ENCODE peak calls at places on chromosome 18, in six cellular contexts. V is AG04449, X is WERI-Rb-1, L is BJ, H is body of pancreas, E is astrocyte of the spinal cord. I is an unnamed sample.

GRCh38 chr18:23643815-23644214 is 18.9 kb downstream of the ANKRD29 start:
- DNase-seq in V (no peak), X (no peak), L (no peak), H (no peak), E (no peak), I (no peak)

GRCh38 chr18:36374262-36374661 is 76.7 kb downstream of the FHOD3 start:
- DNase-seq in V (no peak), X (no peak), L (no peak), H (no peak), E (no peak), I (no peak)

GRCh38 chr18:30967701-30968100 is 74.8 kb downstream of the DSC3 start:
- DNase-seq in V (no peak), X (no peak), L (no peak), H (no peak), E (no peak), I (no peak)

GRCh38 chr18:11887305-11888262 is 20.5 kb downstream of the MPPE1 start:
- DNase-seq in V (no peak), X (no peak), L (no peak), H (no peak), E (no peak), I (no peak)

GRCh38 chr18:68152770-68153169 is 562.1 kb downstream of the TMX3 start:
- DNase-seq in V (no peak), X (no peak), L (no peak), H (no peak), E (no peak), I (no peak)

GRCh38 chr18:67651438-67651837 is 134.9 kb upstream of the DSEL start:
- DNase-seq in V (no peak), X (no peak), L (no peak), H (no peak), E (no peak), I (no peak)

GRCh38 chr18:78196280-78196679 is 783.3 kb upstream of the SALL3 start:
- DNase-seq in V (no peak), X (no peak), L (no peak), H (no peak), E (no peak), I (no peak)

GRCh38 chr18:59823611-59824195 is 76.1 kb upstream of the PMAIP1 start:
- DNase-seq in V (no peak), X (peak), L (no peak), H (peak), E (peak), I (peak)

GRCh38 chr18:11040823-11041712 is 108.3 kb downstream of the PIEZO2 start:
- DNase-seq in V (no peak), X (peak), L (no peak), H (peak), E (peak), I (peak)

GRCh38 chr18:3453540-3454364 is 3.8 kb downstream of the TGIF1 start:
- DNase-seq in V (peak), X (no peak), L (peak), H (peak), E (peak), I (peak)

GRCh38 chr18:3452750-3453539 is 3.0 kb downstream of the TGIF1 start:
- DNase-seq in V (no peak), X (no peak), L (no peak), H (no peak), E (peak), I (no peak)

GRCh38 chr18:3450358-3451107 is 561 bp downstream of the TGIF1 start:
- DNase-seq in V (no peak), X (no peak), L (no peak), H (peak), E (peak), I (no peak)

GRCh38 chr18:3451166-3451988 is 1.4 kb downstream of the TGIF1 start:
- DNase-seq in V (no peak), X (peak), L (peak), H (peak), E (peak), I (peak)

DNA sequence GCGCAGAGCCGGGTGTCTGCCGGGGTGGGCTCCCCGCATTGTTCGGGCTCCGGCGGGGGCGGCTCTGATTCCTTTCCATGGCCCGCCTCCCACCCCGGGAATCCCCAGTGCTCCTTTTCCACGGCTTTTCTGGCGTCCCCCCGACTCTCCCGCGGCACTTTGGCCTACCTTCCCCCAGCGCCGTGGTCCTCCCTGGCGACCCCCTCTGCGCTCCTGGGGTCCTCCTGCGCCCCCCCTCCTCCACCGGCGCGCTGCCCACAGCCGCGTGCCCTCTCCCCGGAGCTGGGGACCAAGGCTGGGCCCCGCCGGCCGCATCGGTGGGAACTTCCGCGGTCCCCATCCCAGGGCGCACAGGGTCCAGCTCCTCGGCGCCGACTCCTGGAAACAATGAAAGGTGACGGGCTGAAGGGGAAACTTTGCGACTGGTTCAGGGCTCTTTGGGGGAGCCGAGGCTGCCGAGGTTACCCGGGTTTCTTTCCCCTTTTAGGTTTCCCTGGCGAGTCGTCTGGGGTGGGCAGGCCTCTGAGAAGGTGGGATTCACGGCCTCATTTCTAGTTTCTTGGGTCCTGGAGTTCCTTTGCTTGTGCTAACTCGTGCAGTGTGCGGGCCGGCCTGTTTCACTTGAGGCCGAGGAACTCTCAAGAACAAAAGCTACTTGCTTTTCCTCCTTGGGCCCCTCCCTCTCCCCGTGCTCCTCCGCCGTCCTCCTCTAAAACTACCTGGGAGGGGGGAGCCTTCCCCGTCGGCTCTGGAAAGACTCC is 2.2 kb downstream of the TGIF1 start:
- DNase-seq in V (no peak), X (peak), L (no peak), H (peak), E (peak), I (no peak)
- TF ChIP-seq CTCF in V (no peak), X (no peak), L (no peak), H (no peak), E (peak), I (no peak)

GRCh38 chr18:61833387-61833786 is 59.4 kb downstream of the RNF152 start:
- DNase-seq in V (peak), X (no peak), L (peak), H (no peak), E (peak), I (no peak)
- H3K4me3 ChIP-seq in V (no peak), X (no peak), L (no peak), H (no peak), E (no peak), I (no peak)

GRCh38 chr18:45339819-45340550 is 275.3 kb upstream of the SLC14A2 start:
- DNase-seq in V (no peak), X (no peak), L (no peak), H (no peak), E (no peak), I (no peak)

GRCh38 chr18:45340884-45341283 is 274.4 kb upstream of the SLC14A2 start:
- DNase-seq in V (no peak), X (no peak), L (no peak), H (no peak), E (no peak), I (no peak)

GRCh38 chr18:45342166-45342565 is 273.1 kb upstream of the SLC14A2 start:
- DNase-seq in V (no peak), X (no peak), L (no peak), H (no peak), E (no peak), I (no peak)

GRCh38 chr18:45342653-45343052 is 272.6 kb upstream of the SLC14A2 start:
- DNase-seq in V (no peak), X (no peak), L (no peak), H (no peak), E (no peak), I (no peak)

DNA sequence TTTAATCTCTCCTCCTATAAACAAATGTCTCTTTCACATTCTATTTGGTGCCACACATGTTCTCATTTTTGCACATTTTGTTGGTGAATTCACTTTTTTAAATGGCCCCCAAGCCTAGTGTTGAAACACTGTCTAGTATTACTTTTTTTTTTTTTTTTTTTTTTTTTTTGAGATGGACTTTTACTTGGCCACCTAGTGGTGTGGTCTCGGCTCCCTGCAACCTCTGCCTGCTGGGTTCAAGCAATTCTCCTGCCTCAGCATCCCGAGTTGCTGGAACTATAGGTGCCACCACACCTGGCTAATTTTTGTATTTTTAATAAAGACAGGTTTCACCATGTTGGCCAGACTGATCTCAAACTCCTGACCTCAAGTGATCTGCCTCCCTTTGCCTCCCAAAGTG is 273.8 kb upstream of the SLC14A2 start:
- DNase-seq in V (no peak), X (no peak), L (no peak), H (no peak), E (no peak), I (no peak)
- TF ChIP-seq CTCF in V (no peak), X (no peak), L (peak), H (no peak), E (peak), I (no peak)

DNA sequence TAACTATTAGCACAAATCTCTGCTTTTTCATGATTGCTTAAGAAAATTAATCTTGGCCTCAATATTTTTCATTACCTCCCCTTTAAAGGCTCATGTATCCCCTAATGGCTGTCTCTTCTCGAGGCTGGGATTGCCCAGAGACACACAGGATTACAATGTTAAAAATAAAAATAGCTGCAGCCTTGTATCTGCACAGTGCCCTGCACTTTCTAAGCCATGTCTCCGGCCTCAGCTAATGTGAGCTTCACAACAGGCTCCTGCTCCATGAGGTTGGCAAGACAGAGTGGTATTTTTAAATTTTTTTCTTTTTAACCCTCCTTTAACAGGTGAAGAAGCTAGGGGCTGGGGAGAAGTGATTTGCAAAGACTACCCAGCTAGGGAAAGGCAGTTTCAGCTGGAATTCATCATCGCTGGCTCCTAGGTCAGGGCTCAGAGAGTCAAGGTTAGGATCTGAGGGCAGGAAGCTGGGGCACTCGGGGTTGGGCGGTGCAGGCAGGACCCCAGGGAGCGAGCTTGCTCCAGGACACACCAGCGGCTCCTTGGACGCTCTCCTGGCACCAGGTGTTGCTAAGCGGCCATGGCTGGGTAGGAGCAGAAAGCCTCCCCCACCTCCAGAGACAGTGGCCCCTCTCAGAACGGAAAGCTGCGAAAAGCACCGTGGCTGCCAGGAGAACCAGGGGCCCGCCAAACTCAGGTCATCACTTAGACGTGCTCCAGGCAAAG is 135.6 kb downstream of the SMAD2 start:
- DNase-seq in V (no peak), X (no peak), L (no peak), H (no peak), E (no peak), I (no peak)
- H3K4me3 ChIP-seq in V (no peak), X (no peak), L (no peak), H (no peak), E (no peak), I (no peak)

GRCh38 chr18:21629089-21629832 is 17.1 kb downstream of the SNRPD1 start:
- DNase-seq in V (no peak), X (no peak), L (no peak), H (no peak), E (no peak), I (no peak)

GRCh38 chr18:21634588-21635199 is 22.6 kb downstream of the SNRPD1 start:
- DNase-seq in V (no peak), X (no peak), L (no peak), H (no peak), E (no peak), I (no peak)

GRCh38 chr18:21636769-21637168 is 24.7 kb downstream of the SNRPD1 start:
- DNase-seq in V (no peak), X (no peak), L (no peak), H (no peak), E (no peak), I (no peak)

GRCh38 chr18:21632393-21632792 is 20.3 kb downstream of the SNRPD1 start:
- DNase-seq in V (no peak), X (no peak), L (no peak), H (no peak), E (no peak), I (no peak)
- TF ChIP-seq CTCF in V (no peak), X (no peak), L (no peak), H (no peak), E (no peak), I (no peak)

GRCh38 chr18:39497819-39498218 is 1932.2 kb upstream of the CELF4 start:
- DNase-seq in V (no peak), X (no peak), L (no peak), H (no peak), E (no peak), I (no peak)
- H3K4me3 ChIP-seq in V (no peak), X (no peak), L (no peak), H (no peak), E (no peak), I (no peak)

GRCh38 chr18:39506581-39506980 is 1941.0 kb upstream of the CELF4 start:
- DNase-seq in V (no peak), X (no peak), L (no peak), H (no peak), E (no peak), I (no peak)
- TF ChIP-seq CTCF in V (no peak), X (no peak), L (no peak), H (no peak), E (no peak), I (no peak)

GRCh38 chr18:54255141-54255540 is 14.2 kb upstream of the POLI start:
- DNase-seq in V (no peak), X (no peak), L (no peak), H (no peak), E (no peak), I (no peak)

GRCh38 chr18:54251606-54252400 is 17.5 kb upstream of the POLI start:
- DNase-seq in V (no peak), X (no peak), L (no peak), H (no peak), E (no peak), I (no peak)

GRCh38 chr18:54257015-54257414 is 12.3 kb upstream of the POLI start:
- DNase-seq in V (no peak), X (no peak), L (no peak), H (no peak), E (no peak), I (no peak)

GRCh38 chr18:54250846-54251251 is 18.5 kb upstream of the POLI start:
- DNase-seq in V (no peak), X (no peak), L (no peak), H (no peak), E (no peak), I (no peak)

GRCh38 chr18:54254265-54254758 is 15.0 kb upstream of the POLI start:
- DNase-seq in V (no peak), X (no peak), L (no peak), H (peak), E (peak), I (no peak)
- H3K4me3 ChIP-seq in V (no peak), X (no peak), L (no peak), H (no peak), E (no peak), I (peak)

I was measured in AG04450.